ENCODE peak calls at places on chromosomes 4 and X, in eight cellular contexts. One of them, this sample, is unnamed.

GRCh38 chr4:151942971-151943370 is 182.2 kb upstream of the GATB start:
- DNase-seq in HFFc6: no peak
- DNase-seq in upper lobe of right lung: no peak
- DNase-seq in endothelial cell: no peak
- DNase-seq in transverse colon: no peak
- DNase-seq in WERI-Rb-1: no peak
- DNase-seq in GM20000: no peak
- DNase-seq in cardiac fibroblast: no peak
- DNase-seq in this sample: no peak

GRCh38 chr4:74632634-74633033 is 161.7 kb downstream of the BTC start:
- DNase-seq in transverse colon: peak
- DNase-seq in WERI-Rb-1: no peak
- DNase-seq in cardiac fibroblast: peak
- DNase-seq in GM20000: no peak
- DNase-seq in HFFc6: peak
- DNase-seq in upper lobe of right lung: no peak
- DNase-seq in endothelial cell: no peak
- DNase-seq in this sample: no peak

GRCh38 chr4:128364565-128364964 is 77.0 kb upstream of the PGRMC2 start:
- DNase-seq in HFFc6: no peak
- DNase-seq in endothelial cell: no peak
- DNase-seq in GM20000: no peak
- DNase-seq in cardiac fibroblast: no peak
- DNase-seq in WERI-Rb-1: no peak
- DNase-seq in transverse colon: no peak
- DNase-seq in upper lobe of right lung: no peak
- DNase-seq in this sample: no peak

GRCh38 chr4:110200673-110201072 is 2.3 kb upstream of the ELOVL6 start:
- DNase-seq in WERI-Rb-1: no peak
- DNase-seq in HFFc6: no peak
- DNase-seq in upper lobe of right lung: no peak
- DNase-seq in transverse colon: no peak
- DNase-seq in GM20000: no peak
- DNase-seq in cardiac fibroblast: no peak
- DNase-seq in endothelial cell: no peak
- DNase-seq in this sample: no peak

GRCh38 chr4:5205981-5206380 is 154.7 kb downstream of the STK32B start:
- DNase-seq in WERI-Rb-1: no peak
- DNase-seq in HFFc6: no peak
- DNase-seq in upper lobe of right lung: no peak
- DNase-seq in endothelial cell: no peak
- DNase-seq in cardiac fibroblast: no peak
- DNase-seq in transverse colon: no peak
- DNase-seq in GM20000: no peak
- DNase-seq in this sample: no peak

GRCh38 chrX:40524423-40524822 is 56.3 kb upstream of the ATP6AP2 start:
- DNase-seq in endothelial cell: no peak
- DNase-seq in GM20000: no peak
- DNase-seq in transverse colon: no peak
- DNase-seq in upper lobe of right lung: no peak
- DNase-seq in cardiac fibroblast: no peak
- DNase-seq in WERI-Rb-1: no peak
- DNase-seq in HFFc6: no peak
- DNase-seq in this sample: no peak

GRCh38 chrX:71910526-71911022 is at the start of gene NHSL2:
- DNase-seq in endothelial cell: peak
- DNase-seq in HFFc6: no peak
- DNase-seq in upper lobe of right lung: no peak
- DNase-seq in WERI-Rb-1: peak
- DNase-seq in cardiac fibroblast: no peak
- DNase-seq in transverse colon: no peak
- DNase-seq in GM20000: peak
- DNase-seq in this sample: peak

GRCh38 chr4:41066049-41066448 is 148.3 kb downstream of the APBB2 start:
- DNase-seq in GM20000: no peak
- DNase-seq in WERI-Rb-1: no peak
- DNase-seq in HFFc6: no peak
- DNase-seq in upper lobe of right lung: no peak
- DNase-seq in endothelial cell: no peak
- DNase-seq in transverse colon: no peak
- DNase-seq in cardiac fibroblast: no peak
- DNase-seq in this sample: no peak

GRCh38 chr4:174284181-174284886 is 623 bp downstream of the CEP44 start:
- DNase-seq in endothelial cell: no peak
- DNase-seq in HFFc6: peak
- DNase-seq in GM20000: no peak
- DNase-seq in transverse colon: peak
- DNase-seq in cardiac fibroblast: peak
- DNase-seq in upper lobe of right lung: no peak
- DNase-seq in WERI-Rb-1: no peak
- DNase-seq in this sample: peak

GRCh38 chr4:185680617-185681016 is 131.4 kb downstream of the SORBS2 start:
- DNase-seq in HFFc6: no peak
- DNase-seq in transverse colon: no peak
- DNase-seq in endothelial cell: no peak
- DNase-seq in GM20000: no peak
- DNase-seq in cardiac fibroblast: no peak
- DNase-seq in WERI-Rb-1: no peak
- DNase-seq in upper lobe of right lung: no peak
- DNase-seq in this sample: no peak

GRCh38 chr4:131296192-131296591 is 1852.9 kb upstream of the PCDH10 start:
- DNase-seq in HFFc6: no peak
- DNase-seq in endothelial cell: no peak
- DNase-seq in transverse colon: no peak
- DNase-seq in cardiac fibroblast: no peak
- DNase-seq in GM20000: no peak
- DNase-seq in upper lobe of right lung: no peak
- DNase-seq in WERI-Rb-1: no peak
- DNase-seq in this sample: no peak

GRCh38 chr4:131304686-131305085 is 1844.4 kb upstream of the PCDH10 start:
- DNase-seq in transverse colon: no peak
- DNase-seq in WERI-Rb-1: no peak
- DNase-seq in upper lobe of right lung: no peak
- DNase-seq in HFFc6: no peak
- DNase-seq in cardiac fibroblast: no peak
- DNase-seq in GM20000: no peak
- DNase-seq in endothelial cell: no peak
- DNase-seq in this sample: no peak

DNA sequence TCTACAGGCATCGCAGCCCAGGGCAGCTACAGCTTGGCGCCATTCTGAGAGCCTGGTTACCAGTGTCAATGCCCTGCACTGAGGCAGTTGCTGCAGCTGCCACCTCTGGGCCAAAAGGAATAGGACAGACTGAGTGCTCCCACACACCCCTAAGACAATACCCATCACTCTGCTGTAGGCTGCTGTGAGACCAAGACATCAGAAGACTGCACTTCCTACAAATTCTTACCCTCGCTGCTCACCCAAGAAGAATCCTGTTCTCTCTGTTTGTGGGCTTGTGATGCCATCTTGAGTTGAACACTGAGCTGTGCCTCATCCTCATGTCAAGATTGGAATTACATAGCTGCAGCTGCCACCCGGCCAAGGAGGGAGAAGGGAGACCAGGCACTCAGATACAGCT is 1847.0 kb upstream of the PCDH10 start:
- DNase-seq in WERI-Rb-1: no peak
- DNase-seq in GM20000: no peak
- DNase-seq in cardiac fibroblast: no peak
- DNase-seq in HFFc6: no peak
- DNase-seq in upper lobe of right lung: no peak
- DNase-seq in endothelial cell: no peak
- DNase-seq in transverse colon: no peak
- DNase-seq in this sample: no peak
- TF ChIP-seq CTCF in WERI-Rb-1: no peak
- TF ChIP-seq CTCF in GM20000: no peak
- TF ChIP-seq CTCF in cardiac fibroblast: no peak
- TF ChIP-seq CTCF in HFFc6: no peak
- TF ChIP-seq CTCF in upper lobe of right lung: no peak
- TF ChIP-seq CTCF in endothelial cell: no peak
- TF ChIP-seq CTCF in transverse colon: no peak
- TF ChIP-seq CTCF in this sample: no peak

DNA sequence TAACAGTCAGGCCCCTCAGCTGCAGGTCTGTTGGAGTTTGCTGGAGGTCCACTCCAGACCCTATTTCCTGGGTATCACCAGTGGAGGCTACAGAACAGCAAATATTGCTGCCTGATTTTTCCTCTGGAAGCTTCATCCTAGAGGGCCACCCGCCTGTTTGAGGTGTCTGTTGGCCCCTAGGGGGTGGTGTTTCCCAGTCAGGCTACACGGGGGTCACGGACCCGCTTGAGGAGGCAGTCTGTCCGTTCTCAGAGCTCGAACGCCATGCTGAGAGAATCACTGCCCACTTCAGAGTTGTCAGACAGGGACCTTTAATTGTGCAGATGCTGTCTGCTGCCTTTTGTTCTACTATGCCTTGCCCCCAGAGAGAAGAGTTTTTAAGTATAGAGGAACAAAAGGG is 160.8 kb downstream of the DKK2 start:
- DNase-seq in endothelial cell: no peak
- DNase-seq in GM20000: no peak
- DNase-seq in cardiac fibroblast: no peak
- DNase-seq in HFFc6: no peak
- DNase-seq in upper lobe of right lung: no peak
- DNase-seq in WERI-Rb-1: peak
- DNase-seq in transverse colon: no peak
- DNase-seq in this sample: peak
- TF ChIP-seq CTCF in endothelial cell: no peak
- TF ChIP-seq CTCF in GM20000: no peak
- TF ChIP-seq CTCF in cardiac fibroblast: no peak
- TF ChIP-seq CTCF in HFFc6: peak
- TF ChIP-seq CTCF in upper lobe of right lung: no peak
- TF ChIP-seq CTCF in WERI-Rb-1: peak
- TF ChIP-seq CTCF in transverse colon: no peak
- TF ChIP-seq CTCF in this sample: no peak

GRCh38 chrX:17944833-17945497 is 83.9 kb upstream of the RAI2 start:
- DNase-seq in endothelial cell: peak
- DNase-seq in HFFc6: no peak
- DNase-seq in upper lobe of right lung: no peak
- DNase-seq in GM20000: peak
- DNase-seq in WERI-Rb-1: peak
- DNase-seq in cardiac fibroblast: no peak
- DNase-seq in transverse colon: no peak
- DNase-seq in this sample: peak
- TF ChIP-seq CTCF in endothelial cell: peak
- TF ChIP-seq CTCF in HFFc6: peak
- TF ChIP-seq CTCF in upper lobe of right lung: peak
- TF ChIP-seq CTCF in GM20000: peak
- TF ChIP-seq CTCF in WERI-Rb-1: peak
- TF ChIP-seq CTCF in cardiac fibroblast: peak
- TF ChIP-seq CTCF in transverse colon: peak
- TF ChIP-seq CTCF in this sample: peak

DNA sequence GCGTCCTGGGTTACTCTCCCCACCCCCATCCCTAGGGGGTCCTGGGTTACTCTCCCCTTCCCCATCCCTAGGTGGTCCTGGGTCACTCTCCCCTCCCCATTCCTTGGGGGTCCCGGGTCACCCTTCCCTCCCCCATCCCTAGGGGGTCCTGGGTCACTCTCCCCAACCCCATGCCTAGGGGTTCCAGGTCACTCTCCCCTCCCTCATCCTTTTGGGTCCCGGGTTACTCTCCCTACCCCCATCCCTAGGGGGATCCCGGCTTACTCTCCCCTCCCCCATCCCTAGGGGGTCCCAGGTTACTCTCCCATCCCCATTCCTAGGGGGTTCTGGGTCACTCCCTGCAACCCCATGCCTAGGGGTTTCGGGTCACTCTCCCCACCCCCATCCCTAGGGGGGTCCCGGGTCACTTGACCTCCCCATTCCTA is 1.4 kb downstream of the ASMTL start:
- DNase-seq in HFFc6: no peak
- DNase-seq in GM20000: no peak
- DNase-seq in WERI-Rb-1: peak
- DNase-seq in cardiac fibroblast: no peak
- DNase-seq in endothelial cell: no peak
- DNase-seq in transverse colon: no peak
- DNase-seq in upper lobe of right lung: peak
- DNase-seq in this sample: no peak
- TF ChIP-seq CTCF in HFFc6: no peak
- TF ChIP-seq CTCF in GM20000: no peak
- TF ChIP-seq CTCF in WERI-Rb-1: no peak
- TF ChIP-seq CTCF in cardiac fibroblast: no peak
- TF ChIP-seq CTCF in endothelial cell: no peak
- TF ChIP-seq CTCF in transverse colon: no peak
- TF ChIP-seq CTCF in upper lobe of right lung: no peak
- TF ChIP-seq CTCF in this sample: no peak

DNA sequence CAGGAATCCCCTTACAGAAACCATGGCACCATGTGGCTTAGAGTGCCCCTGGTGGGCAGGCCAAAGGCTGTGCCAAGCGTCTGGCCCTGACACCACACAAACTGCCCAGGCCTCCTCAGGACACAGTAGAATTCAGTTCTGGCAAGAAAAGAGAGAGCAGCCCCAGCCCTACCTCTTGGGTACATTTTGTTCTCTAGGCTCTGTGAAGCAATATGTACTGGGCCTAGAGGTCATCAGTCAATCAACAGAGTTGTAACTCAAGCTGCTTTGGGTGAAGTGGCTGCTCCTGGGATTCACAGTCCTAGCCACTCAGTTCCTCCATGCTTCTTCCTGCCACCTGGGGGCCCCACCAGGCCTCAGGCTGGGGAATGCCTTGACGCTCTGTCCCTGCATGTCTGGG is 158.1 kb upstream of the MAMLD1 start:
- DNase-seq in endothelial cell: no peak
- DNase-seq in WERI-Rb-1: no peak
- DNase-seq in upper lobe of right lung: no peak
- DNase-seq in GM20000: no peak
- DNase-seq in HFFc6: no peak
- DNase-seq in cardiac fibroblast: peak
- DNase-seq in transverse colon: no peak
- DNase-seq in this sample: no peak
- TF ChIP-seq CTCF in endothelial cell: no peak
- TF ChIP-seq CTCF in WERI-Rb-1: no peak
- TF ChIP-seq CTCF in upper lobe of right lung: peak
- TF ChIP-seq CTCF in GM20000: no peak
- TF ChIP-seq CTCF in HFFc6: no peak
- TF ChIP-seq CTCF in cardiac fibroblast: peak
- TF ChIP-seq CTCF in transverse colon: no peak
- TF ChIP-seq CTCF in this sample: no peak

DNA sequence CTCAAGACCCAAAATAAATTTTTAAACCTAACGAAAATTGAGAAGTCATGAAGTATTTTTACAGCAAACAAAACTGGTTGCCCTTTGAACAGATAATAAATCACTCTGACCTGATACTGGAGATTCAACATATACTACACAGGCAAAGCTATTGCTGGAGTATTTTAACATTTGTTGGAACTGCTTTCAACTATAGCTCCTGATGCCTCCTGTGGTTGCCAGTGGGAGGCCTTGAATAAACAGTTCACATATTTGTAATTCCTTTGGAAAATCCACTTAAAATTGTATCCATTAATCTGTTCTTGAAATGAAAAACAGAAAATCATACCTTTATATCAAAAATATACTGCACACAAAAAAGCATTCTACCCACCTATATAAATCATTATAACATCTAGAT is 605.1 kb downstream of the KCTD8 start:
- DNase-seq in upper lobe of right lung: no peak
- DNase-seq in transverse colon: no peak
- DNase-seq in GM20000: no peak
- DNase-seq in HFFc6: no peak
- DNase-seq in WERI-Rb-1: no peak
- DNase-seq in cardiac fibroblast: no peak
- DNase-seq in endothelial cell: no peak
- DNase-seq in this sample: no peak
- TF ChIP-seq CTCF in upper lobe of right lung: no peak
- TF ChIP-seq CTCF in transverse colon: no peak
- TF ChIP-seq CTCF in GM20000: no peak
- TF ChIP-seq CTCF in HFFc6: no peak
- TF ChIP-seq CTCF in WERI-Rb-1: no peak
- TF ChIP-seq CTCF in cardiac fibroblast: no peak
- TF ChIP-seq CTCF in endothelial cell: no peak
- TF ChIP-seq CTCF in this sample: no peak

This sample was measured in nephron progenitor cell.